ENCODE peak calls at places on chromosomes 3 and 15, in five cellular contexts. V, P, N, L and E are unnamed samples.

GRCh38 chr3:3701949-3702348 is 97.3 kb upstream of the LRRN1 start:
- DNase-seq in L (no peak), N (no peak), V (no peak), P (no peak), E (no peak)

GRCh38 chr3:70433091-70433490 is 120.7 kb upstream of the MDFIC2 start:
- DNase-seq in V (no peak), L (no peak), P (no peak), N (no peak), E (no peak)

GRCh38 chr15:94381384-94381783 is 150.0 kb downstream of the MCTP2 start:
- DNase-seq in V (no peak), L (no peak), P (no peak), N (no peak), E (no peak)

GRCh38 chr3:141875893-141876380 is 506 bp upstream of the ATP1B3 start:
- DNase-seq in V (no peak), P (peak), N (peak), L (peak), E (no peak)

GRCh38 chr3:28343144-28343543 is 5.4 kb upstream of the ZCWPW2 start:
- DNase-seq in L (no peak), P (no peak), V (no peak), N (no peak), E (no peak)

GRCh38 chr3:141441381-141442365 is 45.2 kb upstream of the RASA2 start:
- DNase-seq in L (peak), P (no peak), N (peak), V (peak), E (peak)

GRCh38 chr15:67422296-67422695 is 98.6 kb upstream of the C15orf61 start:
- DNase-seq in P (no peak), N (no peak), L (no peak), V (no peak), E (no peak)

GRCh38 chr3:13125092-13126015 is 52.1 kb upstream of the IQSEC1 start:
- DNase-seq in P (no peak), N (no peak), V (no peak), L (no peak), E (no peak)

GRCh38 chr15:36313021-36313420 is 266.4 kb upstream of the CDIN1 start:
- DNase-seq in V (no peak), N (no peak), P (no peak), L (no peak), E (no peak)

GRCh38 chr3:4401441-4401840 is 65.6 kb downstream of the SUMF1 start:
- DNase-seq in N (no peak), L (no peak), V (no peak), P (no peak), E (no peak)

GRCh38 chr15:81363261-81363660 is 10.8 kb downstream of the TMC3 start:
- DNase-seq in L (no peak), N (no peak), V (no peak), P (no peak), E (no peak)

GRCh38 chr3:16211176-16211904 is 36.9 kb downstream of the GALNT15 start:
- DNase-seq in V (no peak), P (no peak), L (no peak), N (no peak), E (no peak)

GRCh38 chr3:187922704-187923393 is 177.6 kb upstream of the BCL6 start:
- DNase-seq in L (no peak), V (no peak), N (no peak), P (no peak), E (no peak)

GRCh38 chr3:15117011-15117410 is 18.1 kb upstream of the RBSN start:
- DNase-seq in V (no peak), L (no peak), N (no peak), P (no peak), E (no peak)

GRCh38 chr3:49805884-49806701 is 3.0 kb downstream of the INKA1 start:
- DNase-seq in V (no peak), L (no peak), P (no peak), N (no peak), E (no peak)

GRCh38 chr3:24370352-24370751 is 124.3 kb downstream of the THRB start:
- DNase-seq in V (no peak), P (no peak), N (no peak), L (no peak), E (no peak)

GRCh38 chr3:46087871-46088270 is 60.6 kb upstream of the XCR1 start:
- DNase-seq in V (no peak), N (no peak), P (no peak), L (no peak), E (no peak)

GRCh38 chr15:63832620-63833245 is 1.0 kb downstream of the HERC1 start:
- DNase-seq in P (no peak), N (no peak), L (no peak), V (no peak), E (no peak)

GRCh38 chr3:48023377-48023776 is 7.2 kb upstream of the MAP4 start:
- DNase-seq in L (no peak), V (no peak), N (no peak), P (no peak), E (no peak)

GRCh38 chr3:172448661-172449467 is 608 bp upstream of the GHSR start:
- DNase-seq in P (no peak), V (no peak), N (no peak), L (no peak), E (no peak)

GRCh38 chr15:90530250-90531051 is 728 bp downstream of the CRTC3 start:
- DNase-seq in V (peak), N (peak), P (no peak), L (peak), E (peak)

GRCh38 chr3:196222876-196223595 is 6.7 kb downstream of the SLC51A start:
- DNase-seq in L (peak), V (no peak), P (no peak), N (no peak), E (no peak)

GRCh38 chr3:167728176-167728575 is 6.5 kb downstream of the PDCD10 start:
- DNase-seq in P (no peak), V (no peak), N (no peak), L (no peak), E (no peak)

GRCh38 chr3:134320749-134321148 is 53.5 kb downstream of the AMOTL2 start:
- DNase-seq in P (peak), N (no peak), L (no peak), V (no peak), E (no peak)

GRCh38 chr3:177037241-177037640 is 160.0 kb downstream of the TBL1XR1 start:
- DNase-seq in L (no peak), N (no peak), P (no peak), V (no peak), E (no peak)

GRCh38 chr3:70072754-70073153 is 73.2 kb downstream of the SAMMSON start:
- DNase-seq in V (no peak), P (no peak), L (no peak), N (no peak), E (no peak)

GRCh38 chr3:84820906-84821305 is 137.9 kb upstream of the CADM2 start:
- DNase-seq in P (no peak), L (no peak), V (no peak), N (no peak), E (no peak)

GRCh38 chr3:152540120-152540519 is 271.4 kb downstream of the MBNL1 start:
- DNase-seq in N (no peak), P (no peak), L (no peak), V (no peak), E (no peak)

GRCh38 chr3:46977811-46978195 is 1.3 kb upstream of the CCDC12 start:
- DNase-seq in L (no peak), P (no peak), V (no peak), N (no peak), E (no peak)

GRCh38 chr15:99416191-99417188 is 149.3 kb upstream of the MEF2A start:
- DNase-seq in L (no peak), N (no peak), P (no peak), V (no peak), E (no peak)

GRCh38 chr3:105885261-105885660 is 16.4 kb upstream of the CBLB start:
- DNase-seq in N (no peak), P (no peak), L (no peak), V (no peak), E (no peak)

GRCh38 chr15:59208850-59209249 is 2.2 kb downstream of the LDHAL6B start:
- DNase-seq in V (no peak), L (no peak), P (no peak), N (no peak), E (no peak)